ENCODE peak calls at places on chromosomes 7 and 10, in seven cellular contexts. Z is small intestine; T is GM12865; D is HEK293T; C is hippocampal formation; W is stimulated activated effector memory CD8-positive, alpha-beta T cell treated with anti-CD3 and anti-CD28 coated beads, Interleukin-12 subunit alpha, Interleukin-12 subunit beta, amount 100 ng/mL, for 72 hours; G is Panc1. A is an unnamed sample.

GRCh38 chr7:126783613-126784012 is 469.1 kb downstream of the GRM8 start:
- DNase-seq in D (no peak), G (no peak), C (no peak), W (no peak), T (no peak), Z (no peak), A (no peak)

GRCh38 chr7:134826105-134826504 is 46.7 kb downstream of the CALD1 start:
- DNase-seq in C (no peak), D (no peak), W (no peak), T (no peak), Z (no peak), G (no peak), A (no peak)

GRCh38 chr7:931871-932650 is 22.4 kb downstream of the ADAP1 start:
- DNase-seq in Z (no peak), G (no peak), D (no peak), W (no peak), C (no peak), T (no peak), A (no peak)

GRCh38 chr10:31604141-31604540 is 285.1 kb downstream of the ZEB1 start:
- DNase-seq in D (no peak), T (no peak), C (no peak), Z (no peak), G (no peak), W (no peak), A (no peak)

GRCh38 chr10:124125305-124126116 is 32.1 kb upstream of the CHST15 start:
- DNase-seq in Z (peak), D (peak), C (no peak), T (peak), G (no peak), W (no peak), A (no peak)

GRCh38 chr10:123564631-123565030 is 101.5 kb upstream of the GPR26 start:
- DNase-seq in C (no peak), T (no peak), D (no peak), G (no peak), W (no peak), Z (no peak), A (no peak)

GRCh38 chr10:31299119-31299518 is 19.9 kb upstream of the ZEB1 start:
- DNase-seq in T (peak), D (no peak), Z (no peak), C (no peak), G (no peak), W (no peak), A (no peak)

GRCh38 chr10:48187713-48188541 is 86.6 kb downstream of the FRMPD2 start:
- DNase-seq in D (no peak), G (no peak), Z (peak), W (no peak), T (no peak), C (no peak), A (no peak)

GRCh38 chr7:134255814-134256213 is 60.9 kb downstream of the SLC35B4 start:
- DNase-seq in D (no peak), W (no peak), C (no peak), T (no peak), G (no peak), Z (no peak), A (no peak)

GRCh38 chr7:129208667-129209066 is 16.2 kb upstream of the AHCYL2 start:
- DNase-seq in W (no peak), G (no peak), C (no peak), D (no peak), Z (no peak), T (peak), A (no peak)

GRCh38 chr7:33556471-33556870 is 348.9 kb upstream of the BMPER start:
- DNase-seq in G (no peak), D (no peak), Z (no peak), W (no peak), C (no peak), T (no peak), A (no peak)

GRCh38 chr7:8668627-8669500 is 235.5 kb downstream of the NXPH1 start:
- DNase-seq in T (no peak), D (no peak), W (no peak), Z (no peak), C (no peak), G (no peak), A (no peak)

GRCh38 chr10:99419688-99420087 is 10.7 kb downstream of the GOT1 start:
- DNase-seq in T (no peak), C (no peak), D (no peak), G (no peak), W (no peak), Z (no peak), A (no peak)

GRCh38 chr10:72162978-72163377 is 52.8 kb upstream of the ANAPC16 start:
- DNase-seq in W (peak), C (no peak), Z (no peak), G (no peak), D (no peak), T (peak), A (no peak)

GRCh38 chr7:37285701-37286475 is 162.8 kb downstream of the ELMO1 start:
- DNase-seq in G (no peak), D (no peak), C (no peak), T (peak), Z (peak), W (no peak), A (no peak)

GRCh38 chr10:119129721-119130120 is 25.8 kb downstream of the DENND10 start:
- DNase-seq in W (no peak), T (no peak), G (no peak), C (no peak), D (no peak), Z (no peak), A (no peak)

GRCh38 chr10:93226619-93227018 is 152.9 kb downstream of the CYP26A1 start:
- DNase-seq in W (no peak), C (no peak), Z (no peak), G (no peak), T (no peak), D (no peak), A (no peak)

GRCh38 chr10:104330168-104331117 is 7.8 kb downstream of the ITPRIP start:
- DNase-seq in D (no peak), T (no peak), W (no peak), C (no peak), Z (peak), G (no peak), A (no peak)

A was measured in hepatic stellate cell.